ENCODE peak calls at places on chromosomes 7 and 10, in eight cellular contexts. S is fibroblast of lung, Q is uterus, P is sigmoid colon, U is bronchial epithelial cell, J is epithelial cell of proximal tubule, B is OCI-LY7, F is NB4. L is an unnamed sample.

GRCh38 chr7:79930604-79931003 is 204.0 kb upstream of the GNAI1 start:
- DNase-seq in S (peak), Q (no peak), P (no peak), U (peak), J (no peak), B (no peak), F (no peak), L (no peak)

GRCh38 chr7:7581531-7582179 is 15.0 kb downstream of the MIOS start:
- DNase-seq in S (no peak), Q (no peak), P (no peak), U (no peak), J (no peak), B (no peak), F (no peak), L (no peak)

GRCh38 chr7:142957723-142958122 is 4.4 kb downstream of the KEL start:
- DNase-seq in S (no peak), Q (no peak), P (no peak), U (peak), J (no peak), B (no peak), F (no peak), L (no peak)

GRCh38 chr10:86533328-86533727 is 11.7 kb upstream of the WAPL start:
- DNase-seq in S (no peak), Q (no peak), P (no peak), U (no peak), J (no peak), B (no peak), F (no peak), L (no peak)

GRCh38 chr7:116534790-116535189 is 10.0 kb downstream of the CAV1 start:
- DNase-seq in S (no peak), Q (peak), P (peak), U (no peak), J (no peak), B (no peak), F (no peak), L (no peak)

GRCh38 chr7:130921391-130922180 is 187.6 kb upstream of the KLF14 start:
- DNase-seq in S (peak), Q (no peak), P (peak), U (no peak), J (peak), B (no peak), F (no peak), L (no peak)

GRCh38 chr7:30596721-30597120 is 2.0 kb downstream of the GARS1 start:
- DNase-seq in S (peak), Q (no peak), P (no peak), U (no peak), J (no peak), B (no peak), F (no peak), L (no peak)

GRCh38 chr10:105914432-105914831 is 1250.1 kb downstream of the SORCS1 start:
- DNase-seq in S (no peak), Q (no peak), P (no peak), U (no peak), J (no peak), B (no peak), F (no peak), L (no peak)

GRCh38 chr10:45282061-45282460 is 33.3 kb downstream of the OR13A1 start:
- DNase-seq in S (no peak), Q (no peak), P (no peak), U (no peak), J (no peak), B (peak), F (peak), L (no peak)

GRCh38 chr10:58796242-58796641 is 283.6 kb downstream of the BICC1 start:
- DNase-seq in S (peak), Q (no peak), P (no peak), U (peak), J (no peak), B (no peak), F (no peak), L (no peak)

GRCh38 chr10:19168584-19168983 is 120.0 kb downstream of the MALRD1 start:
- DNase-seq in S (no peak), Q (no peak), P (no peak), U (no peak), J (no peak), B (no peak), F (peak), L (no peak)

GRCh38 chr10:21174670-21175495 is 277.8 kb upstream of the NEBL start:
- DNase-seq in S (no peak), Q (no peak), P (no peak), U (peak), J (no peak), B (no peak), F (no peak), L (no peak)

GRCh38 chr10:59885430-59886134 is 20.8 kb downstream of the CCDC6 start:
- DNase-seq in S (no peak), Q (no peak), P (no peak), U (no peak), J (no peak), B (peak), F (peak), L (no peak)

GRCh38 chr7:90740364-90740763 is 144.2 kb downstream of the CDK14 start:
- DNase-seq in S (no peak), Q (no peak), P (no peak), U (no peak), J (no peak), B (no peak), F (no peak), L (no peak)

GRCh38 chr10:70605153-70605552 is 2.6 kb upstream of the PRF1 start:
- DNase-seq in S (no peak), Q (no peak), P (no peak), U (peak), J (no peak), B (no peak), F (peak), L (no peak)

GRCh38 chr7:100801833-100802568 is 25.3 kb downstream of the EPHB4 start:
- DNase-seq in S (peak), Q (peak), P (peak), U (peak), J (no peak), B (no peak), F (peak), L (peak)

GRCh38 chr7:156764016-156764669 is 123.6 kb downstream of the RNF32 start:
- DNase-seq in S (peak), Q (peak), P (peak), U (peak), J (peak), B (no peak), F (peak), L (no peak)

GRCh38 chr10:103598654-103599115 is 105.2 kb downstream of the NEURL1 start:
- DNase-seq in S (peak), Q (peak), P (no peak), U (peak), J (no peak), B (peak), F (peak), L (peak)

DNA sequence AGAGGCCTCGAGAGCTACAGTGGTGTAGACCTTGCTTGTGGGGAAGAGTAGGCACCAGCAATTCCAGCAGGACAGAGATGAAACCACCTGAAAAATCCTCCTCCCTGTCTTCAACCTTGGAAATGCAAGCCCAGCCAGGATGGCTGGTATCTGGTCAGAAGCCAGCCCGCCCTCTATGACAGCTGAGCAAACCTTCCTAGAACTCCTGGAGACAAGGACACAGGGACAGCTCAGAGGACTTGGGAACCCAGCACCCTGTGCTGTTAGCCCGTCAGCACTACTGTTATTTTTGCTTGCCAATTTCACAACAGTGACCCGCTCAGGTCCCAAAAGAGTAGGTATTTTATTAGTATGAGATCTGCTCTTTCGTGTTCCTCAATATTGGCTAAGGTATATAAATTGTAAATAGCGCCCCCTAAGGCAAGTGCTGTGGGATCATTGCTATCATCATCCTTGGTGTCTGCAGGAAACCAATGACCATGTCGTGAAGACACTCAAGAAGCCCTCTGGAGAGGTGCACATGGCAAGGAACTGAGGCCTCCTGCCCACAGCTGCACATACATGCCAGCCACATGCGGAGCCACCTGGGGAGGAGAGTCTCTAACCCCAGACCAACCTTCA is 156.5 kb upstream of the CHST15 start:
- DNase-seq in S (no peak), Q (no peak), P (no peak), U (peak), J (no peak), B (peak), F (peak), L (no peak)
- TF ChIP-seq CTCF in S (peak), Q (no peak), P (no peak), U (peak), J (peak), B (peak), F (peak), L (no peak)

DNA sequence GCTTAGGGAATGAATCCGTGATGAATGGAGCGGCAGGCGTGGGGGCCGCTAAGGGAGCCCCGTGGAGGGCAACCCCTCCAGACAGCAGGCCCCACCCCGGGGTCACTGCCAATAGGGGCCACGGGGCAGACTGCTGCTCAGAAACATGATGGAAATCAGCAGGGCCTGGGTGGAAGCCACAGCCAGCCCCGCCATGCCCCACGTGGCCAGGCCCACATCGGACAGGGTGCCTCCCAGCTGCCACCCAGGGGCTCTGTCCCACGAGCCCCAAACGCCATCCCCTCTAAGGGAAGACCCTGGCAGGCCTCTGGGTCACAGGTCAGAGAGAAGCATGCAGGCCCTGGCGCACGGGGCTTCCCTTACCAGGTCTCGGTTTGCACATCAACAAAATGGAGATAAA is 28.4 kb downstream of the TNRC18 start:
- DNase-seq in S (no peak), Q (no peak), P (no peak), U (no peak), J (no peak), B (no peak), F (peak), L (no peak)
- H3K4me3 ChIP-seq in S (no peak), Q (no peak), P (no peak), U (no peak), J (no peak), B (no peak), F (peak), L (no peak)

DNA sequence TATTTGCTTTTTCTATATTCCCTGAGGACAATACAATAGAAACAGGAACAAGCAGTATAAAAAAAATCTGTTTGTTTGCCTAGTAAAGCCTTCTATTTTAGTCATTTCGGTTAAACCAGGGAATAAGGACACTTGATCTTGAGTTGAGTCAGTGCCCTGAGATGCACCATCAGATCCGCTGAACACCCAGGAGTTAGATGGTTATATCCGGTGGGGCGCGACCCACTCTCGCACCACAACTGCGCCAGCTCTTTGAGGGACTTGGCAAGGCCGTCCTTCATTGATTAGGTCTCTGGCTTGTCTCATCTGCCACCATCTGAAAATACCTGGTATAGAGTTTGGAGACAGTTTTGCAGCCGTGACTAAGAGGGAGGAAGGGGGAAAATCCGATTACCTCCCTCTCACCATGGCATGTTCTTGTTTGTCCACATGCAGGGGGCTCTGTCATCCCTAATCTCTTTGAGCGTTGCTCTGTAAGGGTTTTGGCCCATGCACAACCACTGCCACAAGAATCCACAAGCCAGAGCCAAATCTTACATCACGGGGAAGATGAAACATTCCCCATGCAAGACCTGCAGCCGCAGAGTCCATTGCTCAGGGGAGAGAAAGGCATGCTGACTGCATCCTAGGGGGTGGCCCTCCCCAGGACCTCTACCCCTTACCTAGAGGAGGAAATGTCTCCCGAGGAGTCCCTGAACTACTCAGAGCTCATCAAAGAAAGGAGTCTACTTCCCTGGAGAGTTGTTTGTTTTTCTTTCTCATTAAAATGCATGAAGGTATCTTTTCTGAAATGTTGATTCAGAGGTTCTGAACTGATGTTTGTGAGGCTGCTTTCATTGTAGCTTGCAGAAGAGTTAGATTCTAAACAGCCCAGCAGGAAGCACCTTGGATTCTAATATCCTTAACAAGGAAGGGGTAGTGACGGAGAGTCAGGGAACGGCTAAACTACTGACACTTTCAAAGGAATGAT is 101.6 kb upstream of the FAM171A1 start:
- DNase-seq in S (peak), Q (no peak), P (no peak), U (no peak), J (no peak), B (no peak), F (no peak), L (no peak)
- TF ChIP-seq CTCF in S (no peak), Q (no peak), P (no peak), U (no peak), J (no peak), B (no peak), F (no peak), L (no peak)

DNA sequence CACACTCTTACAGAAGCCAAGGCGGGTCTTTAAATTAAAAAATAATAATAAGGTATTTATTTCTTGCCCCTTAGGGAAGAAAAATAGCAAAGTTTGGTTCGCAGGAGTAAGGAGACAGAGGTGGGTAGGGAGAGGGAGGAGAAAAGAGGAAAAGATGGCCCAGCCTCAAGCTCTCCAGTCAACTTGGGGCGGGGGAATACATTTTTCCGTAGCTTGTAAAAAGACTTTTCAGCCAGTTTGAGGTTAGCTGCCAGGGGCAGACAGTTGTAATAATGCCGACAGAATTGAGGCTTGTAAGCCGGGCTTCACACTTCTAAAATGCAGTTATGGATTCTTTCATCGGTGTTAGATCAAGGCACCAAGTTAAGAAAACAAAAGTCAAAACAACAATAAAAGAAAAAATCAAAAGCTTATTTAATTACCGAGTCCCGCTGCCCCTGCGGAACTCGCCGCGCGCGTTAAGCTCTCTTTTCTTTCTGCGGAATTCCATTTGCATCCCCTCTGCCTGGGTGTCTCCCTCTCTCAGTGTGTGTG is 489 bp upstream of the EVX1 start:
- DNase-seq in S (no peak), Q (no peak), P (no peak), U (no peak), J (no peak), B (no peak), F (no peak), L (no peak)
- H3K4me3 ChIP-seq in S (no peak), Q (no peak), P (peak), U (no peak), J (no peak), B (no peak), F (no peak), L (peak)

L was measured in AG04449.